ENCODE peak calls at places on chromosomes 1 and 21, in eight cellular contexts. One of them, this sample, is unnamed.

GRCh38 chr1:25727819-25728286 is 72.1 kb upstream of the SELENON start:
- DNase-seq in A549: no peak
- DNase-seq in K562: no peak
- DNase-seq in transverse colon: peak; percentile 61
- DNase-seq in stomach: peak; percentile 79
- DNase-seq in ovary: peak; percentile 80
- DNase-seq in tibial nerve: no peak
- DNase-seq in H1: peak; percentile 50
- DNase-seq in this sample: peak; percentile 89

GRCh38 chr1:3061566-3061965 is 7.4 kb upstream of the PRDM16 start:
- DNase-seq in A549: no peak
- DNase-seq in K562: no peak
- DNase-seq in transverse colon: no peak
- DNase-seq in stomach: peak; percentile 21
- DNase-seq in ovary: no peak
- DNase-seq in tibial nerve: no peak
- DNase-seq in H1: peak; percentile 41
- DNase-seq in this sample: peak; percentile 33

GRCh38 chr1:206693029-206693428 is 8.3 kb downstream of the MAPKAPK2 start:
- DNase-seq in A549: no peak
- DNase-seq in K562: no peak
- DNase-seq in transverse colon: peak; percentile 64
- DNase-seq in stomach: peak; percentile 61
- DNase-seq in ovary: peak; percentile 78
- DNase-seq in tibial nerve: no peak
- DNase-seq in H1: no peak
- DNase-seq in this sample: peak; percentile 95

GRCh38 chr1:225777058-225777582 is 506 bp upstream of the SRP9 start:
- DNase-seq in A549: no peak
- DNase-seq in K562: no peak
- DNase-seq in transverse colon: peak; percentile 25
- DNase-seq in stomach: no peak
- DNase-seq in ovary: no peak
- DNase-seq in tibial nerve: no peak
- DNase-seq in H1: no peak
- DNase-seq in this sample: no peak

GRCh38 chr1:75203415-75204277 is 69.5 kb downstream of the LHX8 start:
- DNase-seq in A549: peak; percentile 61
- DNase-seq in K562: peak; percentile 41
- DNase-seq in transverse colon: no peak
- DNase-seq in stomach: no peak
- DNase-seq in ovary: no peak
- DNase-seq in tibial nerve: no peak
- DNase-seq in H1: no peak
- DNase-seq in this sample: no peak

GRCh38 chr21:45128613-45129226 is 54.3 kb downstream of the ADARB1 start:
- DNase-seq in A549: peak; percentile 74
- DNase-seq in K562: no peak
- DNase-seq in transverse colon: peak; percentile 77
- DNase-seq in stomach: peak; percentile 76
- DNase-seq in ovary: no peak
- DNase-seq in tibial nerve: peak; percentile 43
- DNase-seq in H1: peak; percentile 64
- DNase-seq in this sample: peak; percentile 87

GRCh38 chr1:121483961-121484424 is 299.2 kb downstream of the SRGAP2C start:
- DNase-seq in A549: peak; percentile 2
- DNase-seq in K562: no peak
- DNase-seq in transverse colon: no peak
- DNase-seq in stomach: no peak
- DNase-seq in ovary: no peak
- DNase-seq in tibial nerve: no peak
- DNase-seq in H1: no peak
- DNase-seq in this sample: no peak

GRCh38 chr1:65422241-65423203 is 2.1 kb downstream of the LEPR start:
- DNase-seq in A549: peak; percentile 38
- DNase-seq in K562: peak; percentile 20
- DNase-seq in transverse colon: no peak
- DNase-seq in stomach: no peak
- DNase-seq in ovary: no peak
- DNase-seq in tibial nerve: no peak
- DNase-seq in H1: no peak
- DNase-seq in this sample: no peak

GRCh38 chr1:154814106-154814505 is 56.0 kb downstream of the KCNN3 start:
- DNase-seq in A549: no peak
- DNase-seq in K562: no peak
- DNase-seq in transverse colon: no peak
- DNase-seq in stomach: no peak
- DNase-seq in ovary: no peak
- DNase-seq in tibial nerve: no peak
- DNase-seq in H1: no peak
- DNase-seq in this sample: no peak

GRCh38 chr1:121546830-121547680 is 362.3 kb downstream of the SRGAP2C start:
- DNase-seq in A549: no peak
- DNase-seq in K562: no peak
- DNase-seq in transverse colon: no peak
- DNase-seq in stomach: no peak
- DNase-seq in ovary: no peak
- DNase-seq in tibial nerve: no peak
- DNase-seq in H1: no peak
- DNase-seq in this sample: no peak

GRCh38 chr1:81021134-81021533 is 779.6 kb upstream of the ADGRL2 start:
- DNase-seq in A549: no peak
- DNase-seq in K562: no peak
- DNase-seq in transverse colon: no peak
- DNase-seq in stomach: no peak
- DNase-seq in ovary: no peak
- DNase-seq in tibial nerve: no peak
- DNase-seq in H1: no peak
- DNase-seq in this sample: no peak

GRCh38 chr1:59005491-59006308 is 221.9 kb upstream of the JUN start:
- DNase-seq in A549: no peak
- DNase-seq in K562: no peak
- DNase-seq in transverse colon: no peak
- DNase-seq in stomach: no peak
- DNase-seq in ovary: no peak
- DNase-seq in tibial nerve: no peak
- DNase-seq in H1: no peak
- DNase-seq in this sample: no peak

GRCh38 chr1:220748091-220748934 is at the start of gene MTARC2:
- DNase-seq in A549: peak; percentile 82
- DNase-seq in K562: no peak
- DNase-seq in transverse colon: peak; percentile 80
- DNase-seq in stomach: peak; percentile 80
- DNase-seq in ovary: peak; percentile 70
- DNase-seq in tibial nerve: peak; percentile 46
- DNase-seq in H1: peak; percentile 81
- DNase-seq in this sample: peak; percentile 92

GRCh38 chr1:223479718-223480425 is 86.7 kb downstream of the CCDC185 start:
- DNase-seq in A549: peak; percentile 11
- DNase-seq in K562: no peak
- DNase-seq in transverse colon: no peak
- DNase-seq in stomach: no peak
- DNase-seq in ovary: no peak
- DNase-seq in tibial nerve: no peak
- DNase-seq in H1: peak; percentile 51
- DNase-seq in this sample: no peak

GRCh38 chr1:18481190-18481920 is 625 bp downstream of the KLHDC7A start:
- DNase-seq in A549: no peak
- DNase-seq in K562: no peak
- DNase-seq in transverse colon: no peak
- DNase-seq in stomach: peak; percentile 40
- DNase-seq in ovary: no peak
- DNase-seq in tibial nerve: no peak
- DNase-seq in H1: no peak
- DNase-seq in this sample: no peak

GRCh38 chr1:225888898-225889690 is at the start of gene LEFTY1:
- DNase-seq in A549: no peak
- DNase-seq in K562: no peak
- DNase-seq in transverse colon: peak; percentile 73
- DNase-seq in stomach: no peak
- DNase-seq in ovary: no peak
- DNase-seq in tibial nerve: no peak
- DNase-seq in H1: no peak
- DNase-seq in this sample: no peak

GRCh38 chr1:58528518-58528917 is 18.0 kb downstream of the OMA1 start:
- DNase-seq in A549: no peak
- DNase-seq in K562: no peak
- DNase-seq in transverse colon: no peak
- DNase-seq in stomach: no peak
- DNase-seq in ovary: no peak
- DNase-seq in tibial nerve: no peak
- DNase-seq in H1: no peak
- DNase-seq in this sample: no peak

GRCh38 chr1:39572379-39573096 is 4.1 kb downstream of the PABPC4 start:
- DNase-seq in A549: no peak
- DNase-seq in K562: no peak
- DNase-seq in transverse colon: no peak
- DNase-seq in stomach: no peak
- DNase-seq in ovary: no peak
- DNase-seq in tibial nerve: no peak
- DNase-seq in H1: no peak
- DNase-seq in this sample: no peak

GRCh38 chr1:3350441-3351261 is 103.8 kb upstream of the ARHGEF16 start:
- DNase-seq in A549: peak; percentile 3
- DNase-seq in K562: no peak
- DNase-seq in transverse colon: no peak
- DNase-seq in stomach: peak; percentile 78
- DNase-seq in ovary: peak; percentile 52
- DNase-seq in tibial nerve: no peak
- DNase-seq in H1: no peak
- DNase-seq in this sample: peak; percentile 81

GRCh38 chr1:67148516-67149178 is 13.9 kb upstream of the C1orf141 start:
- DNase-seq in A549: no peak
- DNase-seq in K562: peak; percentile 17
- DNase-seq in transverse colon: no peak
- DNase-seq in stomach: no peak
- DNase-seq in ovary: no peak
- DNase-seq in tibial nerve: no peak
- DNase-seq in H1: no peak
- DNase-seq in this sample: no peak

DNA sequence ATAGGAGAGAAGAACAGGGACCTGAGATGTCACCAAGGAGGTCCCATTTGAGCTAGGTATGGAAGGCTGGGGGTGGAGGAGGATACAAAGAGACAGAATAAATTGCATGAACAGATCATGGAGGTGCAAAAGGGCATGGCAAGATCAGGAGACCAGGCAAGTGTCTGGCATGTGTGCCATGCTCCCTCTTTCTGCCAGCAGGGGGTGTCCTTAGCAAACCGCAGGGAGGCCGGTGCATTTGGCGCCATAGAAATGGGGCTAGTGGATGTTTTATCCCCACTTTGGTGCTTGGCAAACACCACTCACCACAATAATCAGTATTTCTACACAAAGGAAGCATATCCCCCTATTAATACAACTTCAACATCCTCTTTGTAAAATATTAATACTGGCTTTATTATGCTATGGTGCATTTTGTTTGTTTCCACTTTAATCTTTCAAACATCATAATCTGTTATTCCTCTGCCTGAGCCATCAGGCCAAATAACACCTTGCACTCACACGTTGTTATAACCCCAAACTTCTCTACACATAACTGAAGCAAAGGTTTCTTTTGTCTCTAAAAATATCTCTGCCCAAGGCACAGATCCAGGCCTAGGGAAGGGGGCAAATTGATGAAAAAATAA is 25.9 kb downstream of the S100A6 start:
- DNase-seq in A549: peak; percentile 72
- DNase-seq in K562: peak; percentile 74
- DNase-seq in transverse colon: peak; percentile 77
- DNase-seq in stomach: peak; percentile 55
- DNase-seq in ovary: no peak
- DNase-seq in tibial nerve: no peak
- DNase-seq in H1: no peak
- DNase-seq in this sample: no peak
- TF ChIP-seq CTCF in A549: peak; percentile 84
- TF ChIP-seq CTCF in K562: peak; percentile 83
- TF ChIP-seq CTCF in transverse colon: peak; percentile 82
- TF ChIP-seq CTCF in stomach: peak; percentile 35
- TF ChIP-seq CTCF in ovary: peak; percentile 13
- TF ChIP-seq CTCF in tibial nerve: peak; percentile 34
- TF ChIP-seq CTCF in H1: peak; percentile 74
- TF ChIP-seq CTCF in this sample: peak; percentile 20

GRCh38 chr1:194698908-194699318 is 1512.5 kb upstream of the B3GALT2 start:
- DNase-seq in A549: no peak
- DNase-seq in K562: peak; percentile 72
- DNase-seq in transverse colon: no peak
- DNase-seq in stomach: no peak
- DNase-seq in ovary: no peak
- DNase-seq in tibial nerve: no peak
- DNase-seq in H1: no peak
- DNase-seq in this sample: no peak
- TF ChIP-seq EP300 in A549: no peak
- TF ChIP-seq EP300 in K562: peak; percentile 39
- TF ChIP-seq EP300 in transverse colon: no peak
- TF ChIP-seq EP300 in stomach: no peak
- TF ChIP-seq EP300 in ovary: no peak
- TF ChIP-seq EP300 in tibial nerve: no peak
- TF ChIP-seq EP300 in H1: no peak
- TF ChIP-seq EP300 in this sample: no peak

GRCh38 chr1:246921481-246921880 is 10.3 kb downstream of the AHCTF1 start:
- DNase-seq in A549: no peak
- DNase-seq in K562: no peak
- DNase-seq in transverse colon: no peak
- DNase-seq in stomach: no peak
- DNase-seq in ovary: no peak
- DNase-seq in tibial nerve: no peak
- DNase-seq in H1: no peak
- DNase-seq in this sample: no peak
- TF ChIP-seq POLR2A in A549: no peak
- TF ChIP-seq POLR2A in K562: no peak
- TF ChIP-seq POLR2A in transverse colon: no peak
- TF ChIP-seq POLR2A in stomach: no peak
- TF ChIP-seq POLR2A in ovary: no peak
- TF ChIP-seq POLR2A in tibial nerve: no peak
- TF ChIP-seq POLR2A in H1: no peak
- TF ChIP-seq POLR2A in this sample: no peak

DNA sequence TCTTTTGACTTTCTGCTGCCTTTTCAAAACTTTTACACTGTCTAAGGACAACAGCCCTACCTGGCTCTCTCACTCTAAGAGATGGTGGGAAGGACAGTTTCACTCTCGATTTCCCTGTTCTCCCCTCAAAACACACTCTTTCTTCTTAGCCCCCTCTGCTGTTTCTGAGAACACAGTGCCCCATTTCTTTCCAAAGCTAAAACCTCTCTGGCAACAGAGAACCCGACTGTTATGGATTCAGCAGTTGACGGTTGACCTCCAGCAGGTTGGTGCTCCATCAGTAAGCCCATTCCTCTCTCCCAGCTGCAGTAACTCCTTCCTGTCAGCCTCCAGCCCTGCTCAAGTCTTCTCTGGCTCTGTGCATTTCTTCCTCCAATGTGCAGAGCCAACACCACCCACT is 88.2 kb upstream of the ABCD3 start:
- DNase-seq in A549: peak; percentile 37
- DNase-seq in K562: no peak
- DNase-seq in transverse colon: no peak
- DNase-seq in stomach: no peak
- DNase-seq in ovary: no peak
- DNase-seq in tibial nerve: no peak
- DNase-seq in H1: no peak
- DNase-seq in this sample: no peak
- TF ChIP-seq CTCF in A549: peak; percentile 43
- TF ChIP-seq CTCF in K562: no peak
- TF ChIP-seq CTCF in transverse colon: no peak
- TF ChIP-seq CTCF in stomach: peak; percentile 43
- TF ChIP-seq CTCF in ovary: peak; percentile 12
- TF ChIP-seq CTCF in tibial nerve: peak; percentile 27
- TF ChIP-seq CTCF in H1: peak; percentile 59
- TF ChIP-seq CTCF in this sample: no peak

GRCh38 chr1:41093826-41094225 is 72.3 kb upstream of the SLFNL1 start:
- DNase-seq in A549: no peak
- DNase-seq in K562: no peak
- DNase-seq in transverse colon: no peak
- DNase-seq in stomach: no peak
- DNase-seq in ovary: no peak
- DNase-seq in tibial nerve: no peak
- DNase-seq in H1: no peak
- DNase-seq in this sample: no peak
- TF ChIP-seq EP300 in A549: no peak
- TF ChIP-seq EP300 in K562: no peak
- TF ChIP-seq EP300 in transverse colon: no peak
- TF ChIP-seq EP300 in stomach: no peak
- TF ChIP-seq EP300 in ovary: no peak
- TF ChIP-seq EP300 in tibial nerve: no peak
- TF ChIP-seq EP300 in H1: no peak
- TF ChIP-seq EP300 in this sample: no peak

This sample was measured in sigmoid colon.